ENCODE peak calls at places on chromosomes 4 and X, in nine cellular contexts. W is tibial artery; O is cardiac muscle cell; Z is neural progenitor cell; K is stomach; X is GM23338; P is CD8-positive, alpha-beta T cell; C is BJ; R is RWPE2. G is an unnamed sample.

GRCh38 chr4:61511716-61512488 is 311.8 kb downstream of the ADGRL3 start:
- DNase-seq in C (no peak), W (no peak), K (no peak), O (peak; percentile 80), P (no peak), X (no peak), Z (no peak), R (no peak), G (no peak)

GRCh38 chr4:74364649-74365491 is at the start of gene EREG:
- DNase-seq in R (peak; percentile 77), X (peak; percentile 94), W (peak; percentile 24), Z (peak; percentile 70), O (peak; percentile 62), K (no peak), C (peak; percentile 31), P (peak; percentile 10), G (peak; percentile 29)

GRCh38 chr4:86482851-86483490 is 111.1 kb upstream of the PTPN13 start:
- DNase-seq in Z (peak; percentile 94), K (no peak), O (peak; percentile 33), X (peak; percentile 95), W (no peak), P (no peak), R (no peak), C (no peak), G (no peak)

GRCh38 chr4:2387829-2388228 is 30.6 kb downstream of the ZFYVE28 start:
- DNase-seq in X (no peak), R (no peak), Z (no peak), W (no peak), K (no peak), P (no peak), O (no peak), C (no peak), G (no peak)

GRCh38 chr4:15149842-15150592 is 147.7 kb downstream of the CPEB2 start:
- DNase-seq in R (no peak), O (peak; percentile 83), P (no peak), C (peak; percentile 21), Z (peak; percentile 82), X (peak; percentile 73), K (peak; percentile 60), W (peak; percentile 78), G (peak; percentile 89)

GRCh38 chrX:136271300-136271699 is 20.1 kb upstream of the MAP7D3 start:
- DNase-seq in R (no peak), K (no peak), C (no peak), O (no peak), X (no peak), Z (no peak), P (no peak), W (no peak), G (peak; percentile 2)

GRCh38 chrX:68995780-68996551 is 167.1 kb downstream of the EFNB1 start:
- DNase-seq in K (no peak), Z (no peak), C (no peak), X (no peak), P (no peak), W (no peak), O (peak; percentile 92), R (no peak), G (no peak)

GRCh38 chr4:89288430-89288829 is 19.2 kb downstream of the GPRIN3 start:
- DNase-seq in R (no peak), P (no peak), K (no peak), W (no peak), Z (no peak), X (no peak), O (no peak), C (no peak), G (no peak)

GRCh38 chrX:13309631-13310030 is 10.2 kb downstream of the ATXN3L start:
- DNase-seq in Z (no peak), R (no peak), O (no peak), P (no peak), X (no peak), C (no peak), W (no peak), K (no peak), G (no peak)

GRCh38 chr4:78569291-78569821 is 17.8 kb downstream of the ANXA3 start:
- DNase-seq in O (peak; percentile 86), X (peak; percentile 54), K (no peak), C (peak; percentile 79), P (no peak), R (no peak), W (no peak), Z (no peak), G (no peak)

GRCh38 chr4:108007984-108008383 is 18.3 kb downstream of the HADH start:
- DNase-seq in C (no peak), Z (no peak), R (no peak), K (no peak), X (no peak), P (no peak), O (no peak), W (no peak), G (no peak)

GRCh38 chr4:108004646-108005045 is 15.0 kb downstream of the HADH start:
- DNase-seq in X (peak; percentile 16), C (no peak), P (no peak), W (no peak), K (no peak), Z (no peak), O (no peak), R (no peak), G (no peak)

GRCh38 chr4:108003964-108004630 is 14.4 kb downstream of the HADH start:
- DNase-seq in R (no peak), X (no peak), O (no peak), W (no peak), Z (no peak), K (no peak), C (no peak), P (no peak), G (no peak)

GRCh38 chr4:108008721-108009120 is 19.0 kb downstream of the HADH start:
- DNase-seq in W (no peak), K (no peak), C (peak; percentile 43), R (no peak), O (no peak), Z (no peak), X (no peak), P (no peak), G (no peak)

GRCh38 chr4:108006361-108006760 is 16.7 kb downstream of the HADH start:
- DNase-seq in K (no peak), Z (no peak), C (no peak), P (no peak), W (no peak), R (no peak), X (no peak), O (no peak), G (no peak)
- H3K4me3 ChIP-seq in K (no peak overlapping the region), Z (no peak overlapping the region), C (no peak overlapping the region), P (no peak overlapping the region), W (no peak overlapping the region), R (no peak overlapping the region), X (no peak overlapping the region), O (no peak overlapping the region), G (no peak overlapping the region)

GRCh38 chr4:167537761-167538160 is 303.5 kb upstream of the SPOCK3 start:
- DNase-seq in R (no peak), X (no peak), Z (no peak), W (no peak), O (no peak), K (no peak), P (no peak), C (no peak), G (no peak)

GRCh38 chr4:167544391-167544790 is 310.1 kb upstream of the SPOCK3 start:
- DNase-seq in X (no peak), K (no peak), R (no peak), W (no peak), Z (no peak), O (no peak), C (no peak), P (no peak), G (no peak)

DNA sequence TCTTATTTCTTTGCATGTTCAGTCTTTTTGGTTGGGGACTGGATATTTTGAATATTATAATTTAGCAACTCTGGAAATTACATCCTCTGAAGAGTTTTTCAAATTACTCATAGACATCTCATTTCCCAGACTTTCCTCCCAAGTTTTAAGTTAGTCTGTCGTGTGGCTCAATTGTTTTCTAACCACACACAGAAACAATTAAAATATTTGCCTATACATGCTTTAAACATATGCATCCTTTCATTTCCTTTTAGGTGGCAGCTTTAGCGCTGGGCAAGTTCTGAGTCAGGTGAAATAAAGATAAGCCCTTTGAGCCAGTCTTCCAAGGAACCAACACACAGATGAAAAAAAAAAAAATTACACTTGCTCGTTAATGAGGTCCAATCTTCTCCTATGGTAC is 307.0 kb upstream of the SPOCK3 start:
- DNase-seq in Z (no peak), C (no peak), W (no peak), P (no peak), R (no peak), K (no peak), X (no peak), O (no peak), G (no peak)
- TF ChIP-seq CTCF in Z (no peak), C (no peak), W (no peak), P (no peak), R (no peak), K (no peak), X (no peak), O (no peak), G (no peak)

DNA sequence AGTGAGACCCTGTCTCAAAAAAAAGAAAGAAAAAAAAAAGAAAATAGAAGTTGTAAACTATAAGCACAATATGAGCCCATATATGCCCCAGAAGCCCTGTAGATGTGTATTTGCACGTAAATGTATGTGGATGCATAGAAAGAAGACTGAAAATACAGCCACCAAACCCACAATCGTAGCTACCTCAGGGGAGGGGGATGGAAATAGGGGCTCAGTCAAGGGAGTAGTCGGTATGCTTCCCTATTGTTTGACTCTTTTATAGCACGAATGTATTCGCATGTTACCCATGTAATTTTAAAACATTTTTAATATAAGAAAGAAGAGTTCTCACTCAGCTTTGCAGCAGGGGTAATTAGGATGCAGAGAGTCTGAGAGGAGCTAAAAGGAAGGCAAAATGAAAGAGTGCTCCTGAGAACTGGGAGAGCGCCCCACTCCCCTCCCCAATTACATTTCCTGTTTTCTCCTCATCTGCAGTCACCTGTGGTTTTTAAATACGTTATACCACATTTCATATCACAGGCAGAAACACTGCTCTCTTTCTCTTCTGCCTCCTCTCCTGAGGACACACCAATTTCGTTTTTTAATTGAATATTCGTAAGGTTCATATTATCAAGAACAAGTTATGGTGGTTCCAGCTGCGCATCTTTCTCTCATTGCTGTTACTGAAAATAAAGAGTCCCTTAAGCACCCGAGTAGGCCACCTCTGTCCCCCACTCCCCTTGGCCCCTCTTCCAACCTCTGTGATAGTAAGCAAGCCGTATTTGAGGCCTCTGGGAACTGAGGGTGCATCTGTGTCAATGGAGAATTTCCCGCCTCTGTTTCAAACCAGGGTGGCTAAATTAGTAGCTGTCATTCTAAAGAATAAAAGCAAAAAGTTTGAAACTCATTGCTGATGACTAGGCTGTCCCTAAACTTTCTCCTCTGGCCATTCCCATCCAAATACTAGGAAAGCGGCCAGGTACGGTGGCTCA is 10.7 kb downstream of the SEPTIN6 start:
- DNase-seq in R (no peak), W (no peak), K (no peak), C (no peak), O (no peak), X (no peak), Z (no peak), P (peak; percentile 51), G (peak; percentile 79)
- H3K4me3 ChIP-seq in R (no peak overlapping the region), W (no peak overlapping the region), K (no peak overlapping the region), C (no peak overlapping the region), O (no peak overlapping the region), X (no peak overlapping the region), Z (no peak overlapping the region), P (peak overlapping the region; percentile 48), G (peak overlapping the region; percentile 46)

DNA sequence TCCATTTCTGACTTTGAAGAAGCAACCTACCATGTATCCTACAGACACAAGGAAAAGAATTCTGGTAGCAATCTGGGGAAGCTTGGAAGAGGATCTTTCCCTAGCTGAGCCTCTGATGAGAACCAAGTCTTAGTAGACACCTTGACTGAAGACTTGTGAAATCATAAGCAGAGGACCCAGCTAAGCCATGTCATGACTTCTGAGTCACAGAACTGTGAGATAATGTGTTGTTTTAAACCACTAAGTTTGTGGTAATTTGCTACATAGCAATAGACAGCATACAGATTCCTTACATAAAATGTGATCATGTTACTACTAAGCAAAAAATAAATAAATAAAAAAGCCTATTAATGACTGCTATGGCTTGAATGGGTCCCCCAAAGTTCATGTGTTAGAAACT is 71.3 kb upstream of the ANKRD50 start:
- DNase-seq in X (no peak), P (no peak), O (no peak), R (no peak), K (no peak), W (no peak), C (no peak), Z (no peak), G (no peak)
- TF ChIP-seq CTCF in X (no peak), P (no peak), O (no peak), R (no peak), K (no peak), W (no peak), C (no peak), Z (no peak), G (no peak)

G was measured in GM12865.